ENCODE peak calls at places on chromosomes 13 and 19, in five cellular contexts. One of them, this sample, is unnamed.

GRCh38 chr13:105709181-105709580 is 826.3 kb downstream of the EFNB2 start:
- DNase-seq in upper lobe of left lung: no peak
- DNase-seq in ovary: no peak
- DNase-seq in heart right ventricle: no peak
- DNase-seq in CD4-positive, CD25-positive, alpha-beta regulatory T cell: no peak
- DNase-seq in this sample: no peak

GRCh38 chr13:111937763-111938375 is 129.1 kb upstream of the SOX1 start:
- DNase-seq in upper lobe of left lung: no peak
- DNase-seq in CD4-positive, CD25-positive, alpha-beta regulatory T cell: no peak
- DNase-seq in ovary: no peak
- DNase-seq in heart right ventricle: no peak
- DNase-seq in this sample: peak; percentile 50

GRCh38 chr19:860481-861098 is 1.1 kb downstream of the CFD start:
- DNase-seq in heart right ventricle: peak; percentile 75
- DNase-seq in upper lobe of left lung: peak; percentile 95
- DNase-seq in ovary: no peak
- DNase-seq in CD4-positive, CD25-positive, alpha-beta regulatory T cell: peak; percentile 62
- DNase-seq in this sample: peak; percentile 69

GRCh38 chr13:92317066-92317465 is 909.5 kb upstream of the GPC6 start:
- DNase-seq in CD4-positive, CD25-positive, alpha-beta regulatory T cell: no peak
- DNase-seq in upper lobe of left lung: no peak
- DNase-seq in ovary: no peak
- DNase-seq in heart right ventricle: no peak
- DNase-seq in this sample: no peak

GRCh38 chr13:91349992-91350911 is 2.8 kb downstream of the MIR17HG start:
- DNase-seq in CD4-positive, CD25-positive, alpha-beta regulatory T cell: no peak
- DNase-seq in heart right ventricle: no peak
- DNase-seq in ovary: no peak
- DNase-seq in upper lobe of left lung: no peak
- DNase-seq in this sample: no peak

GRCh38 chr13:24630851-24631341 is 49.3 kb upstream of the ATP12A start:
- DNase-seq in heart right ventricle: no peak
- DNase-seq in CD4-positive, CD25-positive, alpha-beta regulatory T cell: no peak
- DNase-seq in ovary: no peak
- DNase-seq in upper lobe of left lung: no peak
- DNase-seq in this sample: peak; percentile 80

GRCh38 chr19:38228491-38229439 is 4.7 kb upstream of the DPF1 start:
- DNase-seq in heart right ventricle: no peak
- DNase-seq in CD4-positive, CD25-positive, alpha-beta regulatory T cell: no peak
- DNase-seq in upper lobe of left lung: peak; percentile 76
- DNase-seq in ovary: no peak
- DNase-seq in this sample: no peak

GRCh38 chr19:54109651-54110050 is 5.8 kb downstream of the TFPT start:
- DNase-seq in upper lobe of left lung: no peak
- DNase-seq in ovary: no peak
- DNase-seq in CD4-positive, CD25-positive, alpha-beta regulatory T cell: no peak
- DNase-seq in heart right ventricle: no peak
- DNase-seq in this sample: no peak

GRCh38 chr19:4676955-4677731 is 7.0 kb upstream of the MYDGF start:
- DNase-seq in ovary: no peak
- DNase-seq in heart right ventricle: no peak
- DNase-seq in CD4-positive, CD25-positive, alpha-beta regulatory T cell: no peak
- DNase-seq in upper lobe of left lung: no peak
- DNase-seq in this sample: no peak

GRCh38 chr19:11535792-11536595 is 2.7 kb upstream of the CNN1 start:
- DNase-seq in heart right ventricle: peak; percentile 94
- DNase-seq in upper lobe of left lung: peak; percentile 99
- DNase-seq in CD4-positive, CD25-positive, alpha-beta regulatory T cell: peak; percentile 75
- DNase-seq in ovary: peak; percentile 96
- DNase-seq in this sample: no peak

GRCh38 chr19:27393591-27393990 is 1819.4 kb downstream of the UQCRFS1 start:
- DNase-seq in heart right ventricle: no peak
- DNase-seq in upper lobe of left lung: no peak
- DNase-seq in CD4-positive, CD25-positive, alpha-beta regulatory T cell: no peak
- DNase-seq in ovary: no peak
- DNase-seq in this sample: no peak

GRCh38 chr13:108003626-108004025 is 211.7 kb downstream of the LIG4 start:
- DNase-seq in upper lobe of left lung: no peak
- DNase-seq in ovary: no peak
- DNase-seq in CD4-positive, CD25-positive, alpha-beta regulatory T cell: no peak
- DNase-seq in heart right ventricle: no peak
- DNase-seq in this sample: no peak

GRCh38 chr13:101127741-101128353 is 288.5 kb downstream of the NALCN start:
- DNase-seq in heart right ventricle: no peak
- DNase-seq in ovary: no peak
- DNase-seq in upper lobe of left lung: no peak
- DNase-seq in CD4-positive, CD25-positive, alpha-beta regulatory T cell: peak; percentile 11
- DNase-seq in this sample: no peak

GRCh38 chr19:29858621-29859020 is 46.8 kb downstream of the CCNE1 start:
- DNase-seq in CD4-positive, CD25-positive, alpha-beta regulatory T cell: no peak
- DNase-seq in ovary: no peak
- DNase-seq in upper lobe of left lung: peak; percentile 40
- DNase-seq in heart right ventricle: no peak
- DNase-seq in this sample: no peak

GRCh38 chr19:5138606-5139594 is 170.0 kb downstream of the KDM4B start:
- DNase-seq in heart right ventricle: peak; percentile 57
- DNase-seq in upper lobe of left lung: peak; percentile 50
- DNase-seq in CD4-positive, CD25-positive, alpha-beta regulatory T cell: peak; percentile 85
- DNase-seq in ovary: peak; percentile 20
- DNase-seq in this sample: no peak

GRCh38 chr19:41322451-41322850 is 12.5 kb downstream of the CCDC97 start:
- DNase-seq in ovary: peak; percentile 42
- DNase-seq in upper lobe of left lung: no peak
- DNase-seq in heart right ventricle: no peak
- DNase-seq in CD4-positive, CD25-positive, alpha-beta regulatory T cell: no peak
- DNase-seq in this sample: no peak

GRCh38 chr13:44904982-44905381 is 84.3 kb downstream of the NUFIP1 start:
- DNase-seq in ovary: peak; percentile 51
- DNase-seq in heart right ventricle: peak; percentile 28
- DNase-seq in CD4-positive, CD25-positive, alpha-beta regulatory T cell: no peak
- DNase-seq in upper lobe of left lung: no peak
- DNase-seq in this sample: no peak

GRCh38 chr13:20711301-20712044 is 8.0 kb downstream of the IL17D start:
- DNase-seq in heart right ventricle: no peak
- DNase-seq in CD4-positive, CD25-positive, alpha-beta regulatory T cell: no peak
- DNase-seq in upper lobe of left lung: no peak
- DNase-seq in ovary: no peak
- DNase-seq in this sample: no peak

GRCh38 chr19:4701557-4701956 is 22.1 kb downstream of the DPP9 start:
- DNase-seq in CD4-positive, CD25-positive, alpha-beta regulatory T cell: no peak
- DNase-seq in heart right ventricle: no peak
- DNase-seq in ovary: no peak
- DNase-seq in upper lobe of left lung: no peak
- DNase-seq in this sample: no peak

GRCh38 chr13:83880275-83881027 is 1.8 kb downstream of the SLITRK1 start:
- DNase-seq in CD4-positive, CD25-positive, alpha-beta regulatory T cell: no peak
- DNase-seq in upper lobe of left lung: no peak
- DNase-seq in heart right ventricle: no peak
- DNase-seq in ovary: no peak
- DNase-seq in this sample: no peak

GRCh38 chr19:27935669-27936068 is 1277.3 kb downstream of the UQCRFS1 start:
- DNase-seq in ovary: no peak
- DNase-seq in CD4-positive, CD25-positive, alpha-beta regulatory T cell: no peak
- DNase-seq in heart right ventricle: no peak
- DNase-seq in upper lobe of left lung: no peak
- DNase-seq in this sample: no peak

GRCh38 chr19:38227272-38228004 is 3.4 kb upstream of the DPF1 start:
- DNase-seq in heart right ventricle: no peak
- DNase-seq in CD4-positive, CD25-positive, alpha-beta regulatory T cell: no peak
- DNase-seq in upper lobe of left lung: no peak
- DNase-seq in ovary: no peak
- DNase-seq in this sample: no peak

GRCh38 chr13:61918841-61919240 is 503.2 kb upstream of the PCDH20 start:
- DNase-seq in ovary: no peak
- DNase-seq in upper lobe of left lung: no peak
- DNase-seq in heart right ventricle: no peak
- DNase-seq in CD4-positive, CD25-positive, alpha-beta regulatory T cell: no peak
- DNase-seq in this sample: no peak

GRCh38 chr19:15374796-15375440 is 4.7 kb downstream of the AKAP8 start:
- DNase-seq in ovary: no peak
- DNase-seq in CD4-positive, CD25-positive, alpha-beta regulatory T cell: no peak
- DNase-seq in upper lobe of left lung: peak; percentile 66
- DNase-seq in heart right ventricle: peak; percentile 81
- DNase-seq in this sample: no peak

GRCh38 chr13:29849731-29850212 is 645 bp downstream of the UBL3 start:
- DNase-seq in CD4-positive, CD25-positive, alpha-beta regulatory T cell: no peak
- DNase-seq in ovary: peak; percentile 63
- DNase-seq in heart right ventricle: peak; percentile 60
- DNase-seq in upper lobe of left lung: peak; percentile 92
- DNase-seq in this sample: peak; percentile 31

DNA sequence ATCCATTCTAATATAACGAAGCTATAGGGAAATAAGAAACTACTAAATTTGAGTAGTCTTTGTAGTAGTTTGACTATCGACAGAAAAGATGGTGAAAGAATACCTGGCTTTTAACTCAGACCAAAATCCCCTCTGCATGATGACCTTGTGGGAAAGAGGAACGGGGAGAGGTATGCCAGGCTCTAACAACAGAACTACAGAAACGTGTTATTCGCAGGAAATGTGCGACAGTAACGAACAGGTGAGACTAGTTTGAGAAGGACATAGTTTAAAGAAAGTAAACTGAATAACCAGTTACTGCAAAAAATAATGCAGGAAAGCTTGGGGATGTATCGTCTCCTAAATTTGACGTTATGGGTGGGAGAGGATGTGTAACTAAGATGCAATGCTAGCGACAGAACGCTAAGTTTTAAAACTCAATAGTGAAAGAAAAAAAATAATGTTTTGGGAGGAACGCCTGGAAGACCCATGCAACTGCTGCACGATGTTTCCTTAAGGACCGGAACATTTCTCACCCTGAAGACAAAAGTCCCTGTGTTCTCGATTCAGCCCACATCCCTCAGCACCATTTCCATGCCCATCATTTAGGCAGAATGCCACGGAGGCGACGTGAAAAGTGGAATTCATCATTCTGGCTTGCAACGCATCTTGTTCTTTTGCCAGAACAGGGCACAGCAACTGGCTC is 1.6 kb upstream of the RAP2A start:
- DNase-seq in heart right ventricle: no peak
- DNase-seq in ovary: no peak
- DNase-seq in CD4-positive, CD25-positive, alpha-beta regulatory T cell: no peak
- DNase-seq in upper lobe of left lung: no peak
- DNase-seq in this sample: no peak
- H3K27ac ChIP-seq in heart right ventricle: peak overlapping the region; percentile 64
- H3K27ac ChIP-seq in ovary: peak overlapping the region; percentile 99
- H3K27ac ChIP-seq in CD4-positive, CD25-positive, alpha-beta regulatory T cell: peak overlapping the region; percentile 99
- H3K27ac ChIP-seq in upper lobe of left lung: peak overlapping the region; percentile 99
- H3K27ac ChIP-seq in this sample: peak overlapping the region; percentile 93

DNA sequence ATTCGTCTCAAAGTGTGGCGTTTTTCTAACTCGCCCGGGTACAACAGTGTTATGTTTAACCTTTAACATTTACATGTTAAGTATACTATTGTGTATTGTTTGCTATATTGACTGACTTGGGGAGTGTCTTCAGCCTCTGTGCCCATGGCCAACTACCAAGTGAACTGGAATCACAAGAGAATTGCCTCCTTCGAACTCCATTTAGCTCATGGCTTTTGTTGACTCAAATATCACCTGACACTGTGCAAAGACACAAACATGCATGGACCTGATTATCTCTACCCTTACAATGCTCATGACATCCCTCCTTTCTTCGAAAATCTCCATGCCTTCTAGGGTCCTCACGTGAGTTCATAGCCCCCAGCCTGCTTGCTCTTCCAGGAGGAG is 737 bp downstream of the ZNF814 start:
- DNase-seq in CD4-positive, CD25-positive, alpha-beta regulatory T cell: no peak
- DNase-seq in upper lobe of left lung: no peak
- DNase-seq in ovary: no peak
- DNase-seq in heart right ventricle: no peak
- DNase-seq in this sample: no peak
- H3K27ac ChIP-seq in CD4-positive, CD25-positive, alpha-beta regulatory T cell: no peak overlapping the region
- H3K27ac ChIP-seq in upper lobe of left lung: no peak overlapping the region
- H3K27ac ChIP-seq in ovary: no peak overlapping the region
- H3K27ac ChIP-seq in heart right ventricle: peak overlapping the region; percentile 74
- H3K27ac ChIP-seq in this sample: peak overlapping the region; percentile 46

GRCh38 chr13:79989251-79989661 is 351.7 kb downstream of the SPRY2 start:
- DNase-seq in heart right ventricle: no peak
- DNase-seq in CD4-positive, CD25-positive, alpha-beta regulatory T cell: no peak
- DNase-seq in upper lobe of left lung: no peak
- DNase-seq in ovary: no peak
- DNase-seq in this sample: peak; percentile 61

GRCh38 chr13:79988573-79988972 is 352.4 kb downstream of the SPRY2 start:
- DNase-seq in heart right ventricle: no peak
- DNase-seq in upper lobe of left lung: no peak
- DNase-seq in CD4-positive, CD25-positive, alpha-beta regulatory T cell: no peak
- DNase-seq in ovary: no peak
- DNase-seq in this sample: no peak

GRCh38 chr13:79992111-79992510 is 348.8 kb downstream of the SPRY2 start:
- DNase-seq in heart right ventricle: no peak
- DNase-seq in CD4-positive, CD25-positive, alpha-beta regulatory T cell: no peak
- DNase-seq in upper lobe of left lung: no peak
- DNase-seq in ovary: no peak
- DNase-seq in this sample: no peak

GRCh38 chr13:79987761-79988160 is 353.2 kb downstream of the SPRY2 start:
- DNase-seq in heart right ventricle: no peak
- DNase-seq in CD4-positive, CD25-positive, alpha-beta regulatory T cell: no peak
- DNase-seq in upper lobe of left lung: no peak
- DNase-seq in ovary: no peak
- DNase-seq in this sample: no peak

DNA sequence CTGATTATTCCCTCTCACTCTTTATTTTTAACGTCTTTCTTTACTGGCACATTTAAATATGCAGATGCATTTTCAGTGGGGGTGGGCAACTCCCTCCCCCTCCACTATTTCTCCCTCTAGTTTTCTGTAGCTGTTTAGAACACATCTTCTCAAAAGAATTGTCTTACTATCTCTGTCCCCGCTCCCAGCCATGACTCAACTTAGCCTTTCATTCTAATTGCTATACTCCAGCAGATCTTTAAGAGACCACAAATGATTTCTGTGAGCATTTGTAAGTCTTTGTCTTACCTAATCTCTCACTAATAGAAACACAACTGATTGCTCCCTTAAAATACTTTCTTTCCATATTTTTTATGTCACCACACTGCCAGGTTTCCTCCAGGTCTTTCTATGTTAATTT is 350.9 kb downstream of the SPRY2 start:
- DNase-seq in upper lobe of left lung: no peak
- DNase-seq in ovary: no peak
- DNase-seq in CD4-positive, CD25-positive, alpha-beta regulatory T cell: no peak
- DNase-seq in heart right ventricle: no peak
- DNase-seq in this sample: no peak
- H3K27ac ChIP-seq in upper lobe of left lung: no peak overlapping the region
- H3K27ac ChIP-seq in ovary: no peak overlapping the region
- H3K27ac ChIP-seq in CD4-positive, CD25-positive, alpha-beta regulatory T cell: no peak overlapping the region
- H3K27ac ChIP-seq in heart right ventricle: no peak overlapping the region
- H3K27ac ChIP-seq in this sample: peak overlapping the region; percentile 96

DNA sequence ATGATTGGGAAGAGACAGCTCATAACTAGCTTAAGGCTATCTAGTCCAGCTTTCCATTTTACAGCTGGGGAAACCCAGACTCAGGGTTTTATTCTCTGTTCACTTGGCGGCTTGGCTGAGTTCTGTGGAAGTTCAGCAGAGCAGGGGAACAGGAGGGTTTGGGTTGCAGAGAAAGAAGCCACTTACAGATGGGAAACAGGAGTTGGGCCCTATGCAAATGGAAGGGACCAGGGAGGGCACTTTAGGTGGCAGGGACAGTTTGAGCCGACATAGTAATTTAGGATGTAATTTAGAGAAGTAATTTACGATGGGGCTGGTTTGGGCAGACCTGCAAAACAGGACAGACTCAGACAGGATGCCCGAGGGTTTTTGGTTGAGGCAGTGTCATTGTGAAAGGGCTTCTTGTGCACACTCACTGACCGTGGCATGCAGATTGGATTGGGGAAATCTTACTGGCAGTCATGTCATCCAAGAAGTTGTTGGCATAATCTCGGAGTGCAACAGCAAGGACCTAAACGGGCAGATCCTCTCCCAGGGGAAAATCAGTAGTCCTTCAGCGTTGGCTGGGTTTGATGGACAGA is 47.3 kb upstream of the GPR183 start:
- DNase-seq in CD4-positive, CD25-positive, alpha-beta regulatory T cell: no peak
- DNase-seq in ovary: no peak
- DNase-seq in heart right ventricle: no peak
- DNase-seq in upper lobe of left lung: no peak
- DNase-seq in this sample: peak; percentile 45
- H3K27ac ChIP-seq in CD4-positive, CD25-positive, alpha-beta regulatory T cell: peak overlapping the region; percentile 97
- H3K27ac ChIP-seq in ovary: no peak overlapping the region
- H3K27ac ChIP-seq in heart right ventricle: no peak overlapping the region
- H3K27ac ChIP-seq in upper lobe of left lung: no peak overlapping the region
- H3K27ac ChIP-seq in this sample: no peak overlapping the region